ENCODE peak calls at places on chromosomes 13 and 19, in five cellular contexts. One of them, this sample, is unnamed.

GRCh38 chr13:23715762-23716235 is 145.6 kb downstream of the TNFRSF19 start:
- DNase-seq in neural crest cell: no peak
- DNase-seq in prostate gland: no peak
- DNase-seq in cardiac muscle cell: peak
- DNase-seq in nephron progenitor cell: peak
- DNase-seq in this sample: no peak

GRCh38 chr13:32938907-32939306 is 77.3 kb upstream of the KL start:
- DNase-seq in neural crest cell: no peak
- DNase-seq in prostate gland: no peak
- DNase-seq in cardiac muscle cell: no peak
- DNase-seq in nephron progenitor cell: no peak
- DNase-seq in this sample: peak

GRCh38 chr13:29383476-29383875 is 212.0 kb downstream of the SLC7A1 start:
- DNase-seq in neural crest cell: no peak
- DNase-seq in prostate gland: no peak
- DNase-seq in cardiac muscle cell: no peak
- DNase-seq in nephron progenitor cell: no peak
- DNase-seq in this sample: no peak

GRCh38 chr13:40408602-40409001 is 257.8 kb downstream of the FOXO1 start:
- DNase-seq in neural crest cell: no peak
- DNase-seq in prostate gland: no peak
- DNase-seq in cardiac muscle cell: no peak
- DNase-seq in nephron progenitor cell: no peak
- DNase-seq in this sample: no peak

GRCh38 chr19:57558525-57558924 is 1.1 kb downstream of the ZNF550 start:
- DNase-seq in neural crest cell: no peak
- DNase-seq in prostate gland: no peak
- DNase-seq in cardiac muscle cell: peak
- DNase-seq in nephron progenitor cell: no peak
- DNase-seq in this sample: no peak

GRCh38 chr13:44272692-44273091 is 100.9 kb upstream of the SERP2 start:
- DNase-seq in neural crest cell: no peak
- DNase-seq in prostate gland: no peak
- DNase-seq in cardiac muscle cell: no peak
- DNase-seq in nephron progenitor cell: no peak
- DNase-seq in this sample: no peak

GRCh38 chr19:19599190-19599535 is 19.3 kb downstream of the PBX4 start:
- DNase-seq in neural crest cell: no peak
- DNase-seq in prostate gland: no peak
- DNase-seq in cardiac muscle cell: no peak
- DNase-seq in nephron progenitor cell: no peak
- DNase-seq in this sample: no peak

GRCh38 chr13:45434556-45435371 is 16.6 kb upstream of the SLC25A30 start:
- DNase-seq in neural crest cell: no peak
- DNase-seq in prostate gland: no peak
- DNase-seq in cardiac muscle cell: no peak
- DNase-seq in nephron progenitor cell: no peak
- DNase-seq in this sample: no peak

GRCh38 chr19:48836089-48837017 is at the start of gene HSD17B14:
- DNase-seq in neural crest cell: peak
- DNase-seq in prostate gland: no peak
- DNase-seq in cardiac muscle cell: peak
- DNase-seq in nephron progenitor cell: peak
- DNase-seq in this sample: no peak

GRCh38 chr19:7515091-7515470 is 822 bp upstream of the ZNF358 start:
- DNase-seq in neural crest cell: no peak
- DNase-seq in prostate gland: no peak
- DNase-seq in cardiac muscle cell: no peak
- DNase-seq in nephron progenitor cell: no peak
- DNase-seq in this sample: no peak

GRCh38 chr13:41597348-41598041 is 140.1 kb downstream of the RGCC start:
- DNase-seq in neural crest cell: no peak
- DNase-seq in prostate gland: no peak
- DNase-seq in cardiac muscle cell: no peak
- DNase-seq in nephron progenitor cell: no peak
- DNase-seq in this sample: no peak

GRCh38 chr19:52343548-52343947 is 7.5 kb downstream of the ZNF610 start:
- DNase-seq in neural crest cell: peak
- DNase-seq in prostate gland: no peak
- DNase-seq in cardiac muscle cell: peak
- DNase-seq in nephron progenitor cell: peak
- DNase-seq in this sample: no peak

GRCh38 chr19:38656171-38656981 is 8.9 kb downstream of the ACTN4 start:
- DNase-seq in neural crest cell: no peak
- DNase-seq in prostate gland: no peak
- DNase-seq in cardiac muscle cell: no peak
- DNase-seq in nephron progenitor cell: no peak
- DNase-seq in this sample: no peak

GRCh38 chr13:83221813-83222241 is 660.4 kb downstream of the SLITRK1 start:
- DNase-seq in neural crest cell: no peak
- DNase-seq in prostate gland: no peak
- DNase-seq in cardiac muscle cell: no peak
- DNase-seq in nephron progenitor cell: no peak
- DNase-seq in this sample: no peak

GRCh38 chr19:2247433-2248101 is 1.6 kb upstream of the AMH start:
- DNase-seq in neural crest cell: no peak
- DNase-seq in prostate gland: no peak
- DNase-seq in cardiac muscle cell: no peak
- DNase-seq in nephron progenitor cell: no peak
- DNase-seq in this sample: no peak

GRCh38 chr19:41811036-41811435 is 14.6 kb downstream of the CEACAM3 start:
- DNase-seq in neural crest cell: no peak
- DNase-seq in prostate gland: no peak
- DNase-seq in cardiac muscle cell: no peak
- DNase-seq in nephron progenitor cell: no peak
- DNase-seq in this sample: no peak

GRCh38 chr13:108276060-108276459 is 6.5 kb downstream of the TNFSF13B start:
- DNase-seq in neural crest cell: no peak
- DNase-seq in prostate gland: no peak
- DNase-seq in cardiac muscle cell: no peak
- DNase-seq in nephron progenitor cell: no peak
- DNase-seq in this sample: no peak

GRCh38 chr13:109652536-109652935 is 133.8 kb downstream of the IRS2 start:
- DNase-seq in neural crest cell: no peak
- DNase-seq in prostate gland: no peak
- DNase-seq in cardiac muscle cell: no peak
- DNase-seq in nephron progenitor cell: no peak
- DNase-seq in this sample: no peak

GRCh38 chr19:33654840-33655508 is 33.2 kb downstream of the CHST8 start:
- DNase-seq in neural crest cell: no peak
- DNase-seq in prostate gland: no peak
- DNase-seq in cardiac muscle cell: no peak
- DNase-seq in nephron progenitor cell: no peak
- DNase-seq in this sample: no peak

GRCh38 chr19:54183431-54183830 is 5.9 kb downstream of the MBOAT7 start:
- DNase-seq in neural crest cell: no peak
- DNase-seq in prostate gland: no peak
- DNase-seq in cardiac muscle cell: no peak
- DNase-seq in nephron progenitor cell: no peak
- DNase-seq in this sample: no peak

GRCh38 chr13:30398601-30399072 is 23.7 kb upstream of the UBE2L5 start:
- DNase-seq in neural crest cell: no peak
- DNase-seq in prostate gland: no peak
- DNase-seq in cardiac muscle cell: no peak
- DNase-seq in nephron progenitor cell: no peak
- DNase-seq in this sample: no peak

GRCh38 chr19:46629546-46630025 is 4.7 kb upstream of the PTGIR start:
- DNase-seq in neural crest cell: no peak
- DNase-seq in prostate gland: no peak
- DNase-seq in cardiac muscle cell: no peak
- DNase-seq in nephron progenitor cell: no peak
- DNase-seq in this sample: no peak

DNA sequence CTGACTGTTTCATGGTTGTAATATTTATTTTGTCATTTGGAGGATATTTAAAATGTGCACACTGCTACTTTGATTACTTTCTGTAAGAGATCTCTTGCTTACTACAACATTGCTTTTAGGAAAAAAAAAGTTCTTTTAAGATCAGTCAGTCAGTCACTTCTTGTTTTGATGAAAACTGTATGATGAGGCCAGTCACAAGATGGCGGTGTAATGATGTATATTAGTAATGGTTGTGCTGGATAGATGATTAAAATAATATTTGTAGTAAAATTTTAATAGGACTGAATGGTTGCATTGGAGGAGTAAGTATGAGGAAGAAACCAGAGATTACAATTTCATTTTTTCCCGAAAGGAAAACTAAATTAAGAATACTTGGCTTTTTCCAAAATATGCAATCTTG is 2411.1 kb downstream of the PCDH9 start:
- DNase-seq in neural crest cell: no peak
- DNase-seq in prostate gland: no peak
- DNase-seq in cardiac muscle cell: no peak
- DNase-seq in nephron progenitor cell: no peak
- DNase-seq in this sample: no peak
- TF ChIP-seq CTCF in neural crest cell: no peak
- TF ChIP-seq CTCF in prostate gland: no peak
- TF ChIP-seq CTCF in cardiac muscle cell: no peak
- TF ChIP-seq CTCF in nephron progenitor cell: no peak
- TF ChIP-seq CTCF in this sample: peak

GRCh38 chr13:84570831-84571230 is 688.6 kb upstream of the SLITRK1 start:
- DNase-seq in neural crest cell: no peak
- DNase-seq in prostate gland: no peak
- DNase-seq in cardiac muscle cell: no peak
- DNase-seq in nephron progenitor cell: no peak
- DNase-seq in this sample: no peak

GRCh38 chr13:84574851-84575250 is 692.6 kb upstream of the SLITRK1 start:
- DNase-seq in neural crest cell: no peak
- DNase-seq in prostate gland: no peak
- DNase-seq in cardiac muscle cell: no peak
- DNase-seq in nephron progenitor cell: no peak
- DNase-seq in this sample: no peak

GRCh38 chr13:84567848-84568247 is 685.6 kb upstream of the SLITRK1 start:
- DNase-seq in neural crest cell: no peak
- DNase-seq in prostate gland: no peak
- DNase-seq in cardiac muscle cell: no peak
- DNase-seq in nephron progenitor cell: no peak
- DNase-seq in this sample: no peak

GRCh38 chr13:84571264-84571663 is 689.0 kb upstream of the SLITRK1 start:
- DNase-seq in neural crest cell: no peak
- DNase-seq in prostate gland: no peak
- DNase-seq in cardiac muscle cell: no peak
- DNase-seq in nephron progenitor cell: no peak
- DNase-seq in this sample: no peak
- TF ChIP-seq CTCF in neural crest cell: no peak
- TF ChIP-seq CTCF in prostate gland: no peak
- TF ChIP-seq CTCF in cardiac muscle cell: no peak
- TF ChIP-seq CTCF in nephron progenitor cell: peak
- TF ChIP-seq CTCF in this sample: peak

GRCh38 chr13:52711277-52711676 is 28.3 kb downstream of the CNMD start:
- DNase-seq in neural crest cell: no peak
- DNase-seq in prostate gland: no peak
- DNase-seq in cardiac muscle cell: no peak
- DNase-seq in nephron progenitor cell: peak
- DNase-seq in this sample: no peak
- TF ChIP-seq CTCF in neural crest cell: no peak
- TF ChIP-seq CTCF in prostate gland: no peak
- TF ChIP-seq CTCF in cardiac muscle cell: no peak
- TF ChIP-seq CTCF in nephron progenitor cell: no peak
- TF ChIP-seq CTCF in this sample: no peak

GRCh38 chr19:10478903-10479384 is 24.2 kb downstream of the KEAP1 start:
- DNase-seq in neural crest cell: peak
- DNase-seq in prostate gland: peak
- DNase-seq in cardiac muscle cell: peak
- DNase-seq in nephron progenitor cell: peak
- DNase-seq in this sample: peak
- TF ChIP-seq CTCF in neural crest cell: peak
- TF ChIP-seq CTCF in prostate gland: peak
- TF ChIP-seq CTCF in cardiac muscle cell: peak
- TF ChIP-seq CTCF in nephron progenitor cell: peak
- TF ChIP-seq CTCF in this sample: peak

DNA sequence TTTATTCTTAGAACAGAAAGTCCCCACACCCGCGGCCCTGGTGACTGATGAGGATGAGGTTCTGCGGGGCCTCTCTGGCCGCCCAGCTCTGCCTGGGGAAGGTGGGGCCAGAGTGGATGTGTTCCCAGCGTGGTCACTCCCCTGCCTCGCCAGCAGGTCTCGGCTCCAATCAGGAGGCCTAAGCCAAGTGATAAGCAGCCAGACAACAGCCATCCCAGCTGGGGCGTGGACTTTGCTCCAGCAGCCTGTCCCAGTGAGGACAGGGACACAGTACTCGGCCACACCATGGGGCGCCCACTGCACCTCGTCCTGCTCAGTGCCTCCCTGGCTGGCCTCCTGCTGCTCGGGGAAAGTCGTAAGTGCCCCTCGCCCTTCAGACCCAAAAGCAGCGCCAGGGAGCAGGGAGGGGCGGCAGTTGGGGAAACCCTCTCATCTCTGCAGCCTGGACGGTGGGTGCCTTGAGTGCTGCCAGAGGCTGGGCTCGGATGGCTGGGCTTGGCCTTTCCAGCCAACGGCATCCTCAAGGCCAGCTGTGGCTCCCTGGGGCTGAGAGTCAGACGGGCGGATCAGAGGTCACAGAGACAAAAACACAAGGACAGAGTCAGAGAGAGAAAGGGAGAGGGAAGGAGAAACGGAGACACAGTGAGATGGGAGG is at the start of gene F10:
- DNase-seq in neural crest cell: peak
- DNase-seq in prostate gland: no peak
- DNase-seq in cardiac muscle cell: peak
- DNase-seq in nephron progenitor cell: peak
- DNase-seq in this sample: peak
- TF ChIP-seq CTCF in neural crest cell: no peak
- TF ChIP-seq CTCF in prostate gland: no peak
- TF ChIP-seq CTCF in cardiac muscle cell: no peak
- TF ChIP-seq CTCF in nephron progenitor cell: no peak
- TF ChIP-seq CTCF in this sample: no peak

GRCh38 chr13:70613295-70613694 is 505.0 kb upstream of the KLHL1 start:
- DNase-seq in neural crest cell: no peak
- DNase-seq in prostate gland: no peak
- DNase-seq in cardiac muscle cell: peak
- DNase-seq in nephron progenitor cell: no peak
- DNase-seq in this sample: no peak
- TF ChIP-seq CTCF in neural crest cell: peak
- TF ChIP-seq CTCF in prostate gland: no peak
- TF ChIP-seq CTCF in cardiac muscle cell: no peak
- TF ChIP-seq CTCF in nephron progenitor cell: peak
- TF ChIP-seq CTCF in this sample: peak

DNA sequence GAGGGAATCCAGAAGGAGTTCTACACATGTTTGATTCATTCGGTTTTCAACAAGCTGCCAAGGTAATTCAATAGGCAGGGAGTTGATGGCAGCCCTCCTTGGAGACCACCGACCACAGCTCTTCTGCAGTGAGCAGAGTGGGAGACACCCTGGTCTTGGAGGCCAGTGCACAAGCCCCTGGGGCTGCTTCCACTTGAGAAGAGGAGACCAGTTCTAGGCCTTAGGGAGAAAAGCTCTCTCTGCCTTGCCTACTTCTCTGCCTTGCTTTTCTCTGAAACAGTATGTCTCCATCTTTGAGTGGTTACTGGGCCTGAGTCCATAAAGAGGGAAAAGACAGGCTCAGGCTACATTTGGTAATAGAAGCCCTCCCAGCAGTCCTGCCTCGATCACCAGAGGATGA is 671.9 kb downstream of the UQCRFS1 start:
- DNase-seq in neural crest cell: no peak
- DNase-seq in prostate gland: no peak
- DNase-seq in cardiac muscle cell: no peak
- DNase-seq in nephron progenitor cell: no peak
- DNase-seq in this sample: no peak
- TF ChIP-seq CTCF in neural crest cell: no peak
- TF ChIP-seq CTCF in prostate gland: no peak
- TF ChIP-seq CTCF in cardiac muscle cell: no peak
- TF ChIP-seq CTCF in nephron progenitor cell: no peak
- TF ChIP-seq CTCF in this sample: no peak

This sample was measured in osteocyte.